ENCODE peak calls at places on chromosomes 16 and 17, in seven cellular contexts. H is activated CD8-positive, alpha-beta T cell treated with anti-CD3 and anti-CD28 coated beads for 36 hours; P is T-helper 9 cell; T is amniotic stem cell; Y is psoas muscle; J is pulmonary artery endothelial cell; E is dorsolateral prefrontal cortex. V is an unnamed sample.

GRCh38 chr17:7844292-7845154 is 10.3 kb upstream of the TMEM88 start:
- DNase-seq in P (peak; percentile 69), J (peak; percentile 87), Y (peak; percentile 90), T (peak; percentile 88), E (peak; percentile 94), H (peak; percentile 91), V (peak; percentile 77)

GRCh38 chr16:16096161-16096857 is 127.0 kb downstream of the ABCC6 start:
- DNase-seq in P (no peak), Y (peak; percentile 27), H (no peak), J (no peak), T (no peak), E (no peak), V (no peak)

GRCh38 chr17:63356275-63356905 is 89.7 kb downstream of the CYB561 start:
- DNase-seq in Y (no peak), H (no peak), E (no peak), J (peak; percentile 10), P (no peak), T (peak; percentile 24), V (no peak)

GRCh38 chr16:58414938-58415451 is 22.7 kb downstream of the GINS3 start:
- DNase-seq in T (no peak), J (peak; percentile 45), P (no peak), E (no peak), H (no peak), Y (no peak), V (no peak)

GRCh38 chr17:81553018-81553615 is 964 bp upstream of the FAAP100 start:
- DNase-seq in J (peak; percentile 45), P (peak; percentile 67), Y (peak; percentile 77), E (no peak), H (peak; percentile 97), T (peak; percentile 46), V (peak; percentile 74)

GRCh38 chr17:80408872-80409271 is 6.1 kb upstream of the ENDOV start:
- DNase-seq in Y (no peak), T (no peak), E (no peak), P (no peak), H (peak; percentile 44), J (no peak), V (no peak)

GRCh38 chr17:5282639-5283217 is 644 bp downstream of the RABEP1 start:
- DNase-seq in J (no peak), Y (peak; percentile 35), H (peak; percentile 49), E (peak; percentile 50), P (no peak), T (no peak), V (no peak)

GRCh38 chr17:15091825-15092224 is 173.3 kb downstream of the PMP22 start:
- DNase-seq in H (no peak), P (no peak), T (no peak), E (no peak), Y (no peak), J (no peak), V (no peak)

GRCh38 chr17:9192010-9192409 is 170.7 kb downstream of the NTN1 start:
- DNase-seq in H (no peak), T (no peak), E (no peak), Y (no peak), P (no peak), J (no peak), V (no peak)

GRCh38 chr17:59561042-59561441 is 4.4 kb upstream of the DHX40 start:
- DNase-seq in J (no peak), E (no peak), T (no peak), H (peak; percentile 16), Y (no peak), P (no peak), V (no peak)

GRCh38 chr17:65559802-65560627 is 1.4 kb downstream of the AXIN2 start:
- DNase-seq in Y (peak; percentile 41), H (no peak), T (no peak), J (no peak), E (peak; percentile 56), P (peak; percentile 18), V (no peak)

GRCh38 chr16:65024649-65025243 is 97.1 kb downstream of the CDH11 start:
- DNase-seq in T (no peak), H (no peak), P (no peak), J (peak; percentile 85), E (no peak), Y (no peak), V (no peak)

GRCh38 chr16:64051826-64052225 is 1070.0 kb downstream of the CDH11 start:
- DNase-seq in Y (no peak), T (peak; percentile 4), E (no peak), P (no peak), J (no peak), H (no peak), V (no peak)

GRCh38 chr17:78812849-78813248 is 27.8 kb downstream of the USP36 start:
- DNase-seq in P (no peak), T (no peak), E (no peak), Y (no peak), J (no peak), H (no peak), V (no peak)

GRCh38 chr16:3106205-3106928 is 6.0 kb upstream of the ZNF205 start:
- DNase-seq in J (peak; percentile 67), T (peak; percentile 71), P (peak; percentile 86), E (peak; percentile 91), Y (peak; percentile 91), H (peak; percentile 96), V (peak; percentile 86)

GRCh38 chr16:88769617-88770458 is 15.2 kb downstream of the PIEZO1 start:
- DNase-seq in E (no peak), T (no peak), H (peak; percentile 64), Y (no peak), P (no peak), J (no peak), V (no peak)